ENCODE peak calls at places on chromosomes 16 and 17, in seven cellular contexts. B is uterus, M is psoas muscle, U is BJ, V is GM23338, K is Peyer's patch, Z is GM06990. N is an unnamed sample.
A peak's percentile ranks its signal among the peaks of the same experiment; 100 is the strongest.

GRCh38 chr16:67296422-67296821 is 17.1 kb downstream of the PLEKHG4 start:
- DNase-seq in K (no peak), M (no peak), Z (no peak), U (peak; percentile 62), V (no peak), B (no peak), N (no peak)

GRCh38 chr17:63685578-63685977 is 14.3 kb downstream of the LIMD2 start:
- DNase-seq in Z (no peak), V (no peak), K (no peak), M (no peak), B (no peak), U (no peak), N (no peak)

GRCh38 chr17:50853781-50854180 is 12.4 kb downstream of the TOB1 start:
- DNase-seq in V (no peak), M (no peak), U (no peak), K (no peak), Z (no peak), B (no peak), N (no peak)

GRCh38 chr17:39122982-39123381 is 28.5 kb downstream of the PLXDC1 start:
- DNase-seq in M (no peak), B (no peak), Z (no peak), V (no peak), U (no peak), K (no peak), N (no peak)

GRCh38 chr16:2773188-2773968 is 3.7 kb downstream of the ELOB start:
- DNase-seq in Z (no peak), B (no peak), V (no peak), M (no peak), U (no peak), K (no peak), N (no peak)

GRCh38 chr17:77204531-77204930 is 63.8 kb downstream of the SEC14L1 start:
- DNase-seq in B (no peak), Z (no peak), V (no peak), K (no peak), M (no peak), U (no peak), N (no peak)

GRCh38 chr16:27920391-27920891 is 143.1 kb downstream of the GSG1L start:
- DNase-seq in U (no peak), K (no peak), M (no peak), B (no peak), V (peak; percentile 86), Z (no peak), N (no peak)

GRCh38 chr17:43212641-43213490 is 1.2 kb downstream of the TMEM106A start:
- DNase-seq in B (no peak), M (no peak), K (no peak), U (no peak), V (no peak), Z (peak; percentile 50), N (no peak)

GRCh38 chr17:28745777-28746473 is 2.1 kb downstream of the TRAF4 start:
- DNase-seq in B (no peak), U (no peak), M (peak; percentile 53), K (no peak), Z (no peak), V (peak; percentile 60), N (no peak)

GRCh38 chr17:13010959-13011358 is 6.9 kb downstream of the ELAC2 start:
- DNase-seq in B (no peak), U (no peak), M (no peak), K (no peak), Z (no peak), V (no peak), N (no peak)

DNA sequence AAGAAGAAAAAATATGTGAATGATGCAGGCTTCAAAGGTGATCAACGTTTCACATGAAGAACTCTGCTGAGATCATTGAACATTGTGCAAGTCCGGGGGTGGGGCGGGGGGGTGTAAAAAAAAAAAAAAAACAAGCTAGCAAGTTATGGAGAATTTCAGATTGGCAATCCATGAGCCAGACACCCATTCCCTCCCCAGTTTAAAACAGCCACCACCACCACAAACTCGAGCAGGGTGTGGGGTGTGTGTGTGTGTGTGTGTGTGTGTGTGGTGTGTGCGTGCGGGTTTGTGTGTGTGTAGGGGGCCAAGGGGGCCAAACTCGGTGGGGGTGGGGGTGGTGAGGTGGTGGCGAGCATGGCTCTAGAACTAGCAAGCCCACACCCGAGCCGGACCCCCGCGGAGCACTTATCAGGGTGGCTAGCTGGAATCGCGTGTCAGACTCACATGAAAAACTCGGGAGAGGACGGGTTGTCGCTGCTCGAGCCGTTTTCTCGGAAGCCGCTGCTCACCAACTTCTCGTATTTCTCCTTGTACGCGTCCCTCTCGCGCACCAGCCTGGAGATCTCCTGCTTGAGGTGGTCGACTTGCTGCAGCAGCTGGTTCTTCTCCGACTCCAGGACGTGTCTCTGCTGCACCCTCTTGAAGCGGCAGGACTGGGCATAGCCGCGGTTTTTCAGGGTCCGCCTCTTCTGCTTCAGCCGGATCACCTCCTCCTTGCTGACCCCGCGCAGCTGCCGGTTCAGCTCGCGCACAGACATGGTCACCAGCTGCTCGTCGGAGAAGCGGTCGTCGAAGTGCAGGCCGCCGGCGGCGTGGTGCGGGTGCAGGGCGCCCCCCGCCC is 2.0 kb downstream of the MAF start:
- DNase-seq in U (no peak), B (peak; percentile 64), V (peak; percentile 71), M (peak; percentile 85), Z (peak; percentile 25), K (peak; percentile 34), N (peak; percentile 16)
- TF ChIP-seq CTCF in U (peak; percentile 34), B (peak; percentile 30), V (peak; percentile 36), M (peak; percentile 33), Z (no peak), K (no peak), N (peak; percentile 36)

GRCh38 chr17:66843606-66844005 is 8.7 kb downstream of the CACNG5 start:
- DNase-seq in U (no peak), B (no peak), K (no peak), V (no peak), Z (no peak), M (no peak), N (no peak)

GRCh38 chr17:66841744-66842143 is 6.8 kb downstream of the CACNG5 start:
- DNase-seq in B (no peak), Z (no peak), K (no peak), V (no peak), M (no peak), U (no peak), N (no peak)

GRCh38 chr17:66842505-66842904 is 7.6 kb downstream of the CACNG5 start:
- DNase-seq in B (no peak), K (no peak), V (no peak), U (no peak), M (no peak), Z (no peak), N (no peak)

GRCh38 chr17:66841328-66841727 is 6.4 kb downstream of the CACNG5 start:
- DNase-seq in K (no peak), Z (no peak), B (no peak), V (peak; percentile 33), U (no peak), M (no peak), N (no peak)

DNA sequence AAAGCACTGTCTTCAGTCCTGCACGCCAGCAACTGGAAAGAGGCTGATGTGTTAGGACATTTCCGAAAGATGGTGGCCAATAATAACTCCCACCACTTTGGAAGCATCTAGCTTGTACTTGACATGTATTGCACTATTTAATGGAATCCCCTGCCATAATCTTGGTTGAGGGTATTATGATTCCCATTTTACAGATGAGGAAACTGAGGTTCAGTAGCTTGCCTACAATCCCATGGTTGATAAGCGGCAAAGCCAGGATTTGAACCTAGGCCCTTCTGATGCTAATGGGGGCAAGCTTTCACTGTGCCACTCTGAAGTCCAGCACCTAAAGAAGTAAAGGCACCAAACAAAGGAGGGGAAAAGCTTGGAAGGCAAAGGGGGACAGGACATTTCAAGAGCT is 8.0 kb downstream of the CACNG5 start:
- DNase-seq in Z (no peak), V (no peak), M (no peak), U (no peak), B (no peak), K (no peak), N (no peak)
- H3K27me3 ChIP-seq in Z (no peaks in the 10 kb centered on the region), V (no peaks in the 10 kb centered on the region), M (peaks cover 1% of the 10 kb centered on the region), U (peaks cover 2% of the 10 kb centered on the region), B (no peaks in the 10 kb centered on the region), K (no peaks in the 10 kb centered on the region), N (no peaks in the 10 kb centered on the region)

DNA sequence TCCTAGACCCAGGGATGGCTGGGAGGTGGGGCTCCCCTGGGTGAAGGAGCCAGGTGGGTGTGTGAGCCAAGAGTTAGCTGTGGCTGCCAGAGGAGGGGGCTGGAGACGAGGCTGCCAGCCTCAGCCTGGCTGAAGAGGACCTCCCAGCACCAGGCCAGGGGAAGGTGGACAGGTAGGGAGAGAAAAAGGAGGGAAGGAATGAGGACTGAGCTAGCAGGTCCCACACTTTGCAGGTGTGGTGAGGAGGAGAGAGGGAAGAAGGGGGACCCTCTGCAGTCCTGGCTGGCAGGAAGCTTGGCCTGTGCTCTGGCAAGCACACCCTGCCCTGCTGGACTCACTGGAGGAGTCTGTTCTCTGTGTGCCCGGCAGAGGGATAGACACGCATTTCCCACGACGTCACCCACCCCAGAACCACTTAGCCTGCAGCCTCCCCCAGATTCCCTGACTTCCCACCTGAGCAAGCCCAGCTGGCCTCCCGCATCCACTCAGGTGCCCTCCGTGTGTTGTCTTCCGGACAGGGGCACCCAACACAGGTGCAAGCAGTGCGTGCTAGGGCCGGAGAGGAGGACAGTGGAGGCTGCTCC is 42.0 kb downstream of the SOCS3 start:
- DNase-seq in M (no peak), V (no peak), Z (no peak), B (no peak), K (no peak), U (no peak), N (no peak)
- TF ChIP-seq CTCF in M (no peak), V (no peak), Z (no peak), B (no peak), K (peak; percentile 4), U (no peak), N (no peak)

GRCh38 chr17:41717408-41718286 is 5.5 kb downstream of the GAST start:
- DNase-seq in K (no peak), U (no peak), M (no peak), V (no peak), B (no peak), Z (no peak), N (no peak)

GRCh38 chr17:41710472-41711090 is 1.6 kb upstream of the GAST start:
- DNase-seq in K (no peak), U (no peak), V (no peak), Z (no peak), M (no peak), B (no peak), N (no peak)

GRCh38 chr17:41707803-41708669 is 4.1 kb upstream of the GAST start:
- DNase-seq in Z (no peak), K (no peak), M (no peak), B (no peak), U (no peak), V (peak; percentile 72), N (no peak)

DNA sequence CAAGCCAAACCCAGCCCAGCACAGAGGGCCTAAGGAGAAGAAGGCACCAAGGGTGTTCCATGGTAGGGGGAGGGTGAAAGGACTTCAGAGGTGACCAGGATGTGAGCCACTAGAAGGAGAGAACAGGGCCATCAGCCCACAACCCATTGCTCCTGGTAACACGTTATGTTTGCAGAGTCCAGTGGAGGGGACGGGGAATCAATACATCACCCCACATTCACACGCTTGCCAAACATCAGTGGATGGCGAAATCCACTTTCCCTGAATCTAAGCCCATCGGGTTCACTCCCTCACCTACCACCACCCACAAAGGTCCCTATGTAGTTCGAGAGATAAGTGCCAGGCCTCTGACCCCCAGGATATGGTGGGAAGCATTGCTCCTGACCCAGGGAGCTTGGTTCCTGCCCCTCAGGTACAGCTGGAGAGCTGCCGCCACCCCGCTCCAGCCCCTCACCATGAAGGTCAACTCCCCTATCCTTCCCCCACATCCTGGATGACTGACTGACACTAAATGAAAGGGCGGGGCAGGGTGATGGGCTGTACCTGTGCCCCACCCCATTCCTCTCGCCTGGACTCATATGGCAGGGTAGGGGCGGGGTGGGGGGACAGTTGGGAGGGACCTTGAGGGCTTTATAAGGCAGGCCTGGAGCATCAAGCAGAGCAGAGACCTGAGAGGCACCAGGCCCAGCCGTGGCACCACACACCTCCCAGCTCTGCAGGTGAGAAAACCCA is at the start of gene GAST:
- DNase-seq in U (no peak), K (no peak), Z (no peak), V (no peak), B (no peak), M (no peak), N (no peak)
- H3K27me3 ChIP-seq in U (peaks cover 8% of the 10 kb centered on the region), K (no peaks in the 10 kb centered on the region), Z (no peaks in the 10 kb centered on the region), V (peaks cover 53% of the 10 kb centered on the region), B (no peaks in the 10 kb centered on the region), M (no peaks in the 10 kb centered on the region), N (no peaks in the 10 kb centered on the region)

N was measured in thoracic aorta.